ENCODE peak calls at places on chromosomes 4 and X, in seven cellular contexts. A, T, E, I, O, F and X are unnamed samples.
A peak's percentile ranks its signal among the peaks of the same experiment; 100 is the strongest.

GRCh38 chrX:154320406-154320805 is 24.8 kb downstream of the TKTL1 start:
- DNase-seq in T (no peak), F (no peak), A (no peak), O (no peak), E (no peak), I (no peak), X (no peak)

GRCh38 chrX:40922307-40922706 is 162.9 kb upstream of the USP9X start:
- DNase-seq in O (no peak), E (no peak), T (no peak), F (no peak), I (no peak), A (no peak), X (no peak)

GRCh38 chr4:40180356-40180755 is 16.5 kb upstream of the RHOH start:
- DNase-seq in A (no peak), I (no peak), F (no peak), T (no peak), E (no peak), O (no peak), X (no peak)

GRCh38 chrX:43899878-43900815 is 17.9 kb upstream of the MAOB start:
- DNase-seq in F (no peak), O (no peak), I (no peak), E (no peak), T (no peak), A (no peak), X (no peak)

GRCh38 chrX:65587616-65588526 is 53.3 kb upstream of the LAS1L start:
- DNase-seq in E (peak; percentile 78), T (peak; percentile 86), F (peak; percentile 86), A (peak; percentile 82), I (peak; percentile 72), O (no peak), X (peak; percentile 80)

GRCh38 chr4:42673084-42673429 is 16.2 kb upstream of the ATP8A1 start:
- DNase-seq in I (no peak), F (peak; percentile 80), E (peak; percentile 26), A (no peak), O (peak; percentile 44), T (no peak), X (peak; percentile 28)

GRCh38 chr4:165715211-165715610 is 157.8 kb upstream of the TLL1 start:
- DNase-seq in T (no peak), E (no peak), F (no peak), A (no peak), I (no peak), O (no peak), X (no peak)

GRCh38 chrX:22366166-22366702 is 93.5 kb downstream of the CBLL2 start:
- DNase-seq in T (no peak), E (no peak), A (no peak), F (no peak), I (no peak), O (no peak), X (no peak)

GRCh38 chr4:123102897-123103489 is 180.6 kb upstream of the NUDT6 start:
- DNase-seq in T (no peak), F (no peak), I (no peak), E (no peak), O (no peak), A (no peak), X (no peak)

GRCh38 chr4:38583102-38583501 is 80.9 kb upstream of the KLF3 start:
- DNase-seq in F (no peak), T (no peak), A (no peak), I (no peak), E (no peak), O (no peak), X (no peak)

GRCh38 chrX:115689931-115690330 is 129.0 kb downstream of the PLS3 start:
- DNase-seq in I (no peak), A (no peak), F (no peak), T (no peak), E (no peak), O (no peak), X (no peak)

GRCh38 chr4:75841641-75842520 is 60.4 kb downstream of the PPEF2 start:
- DNase-seq in F (no peak), I (no peak), E (no peak), T (no peak), A (no peak), O (no peak), X (no peak)

GRCh38 chrX:63128509-63128908 is 222.6 kb downstream of the SPIN4 start:
- DNase-seq in F (no peak), A (no peak), O (no peak), T (no peak), E (no peak), I (no peak), X (no peak)

GRCh38 chrX:68432648-68433047 is 647 bp downstream of the OPHN1 start:
- DNase-seq in A (no peak), I (no peak), T (no peak), F (no peak), O (no peak), E (no peak), X (no peak)

GRCh38 chr4:74190332-74190731 is 32.4 kb downstream of the MTHFD2L start:
- DNase-seq in O (no peak), T (no peak), F (no peak), I (no peak), E (no peak), A (no peak), X (no peak)

GRCh38 chrX:13983734-13984133 is 46.0 kb downstream of the GEMIN8 start:
- DNase-seq in T (no peak), I (no peak), E (no peak), A (no peak), F (no peak), O (no peak), X (no peak)

GRCh38 chr4:74037076-74037475 is 1.4 kb downstream of the CXCL3 start:
- DNase-seq in F (no peak), E (no peak), A (no peak), O (no peak), I (no peak), T (no peak), X (no peak)

GRCh38 chr4:38154251-38154650 is 194.1 kb downstream of the PTTG2 start:
- DNase-seq in O (no peak), A (no peak), F (peak; percentile 49), I (no peak), E (no peak), T (peak; percentile 21), X (no peak)

GRCh38 chr4:139651282-139652194 is 14.1 kb upstream of the MGST2 start:
- DNase-seq in E (peak; percentile 76), T (peak; percentile 78), A (peak; percentile 93), O (peak; percentile 62), I (peak; percentile 60), F (peak; percentile 90), X (peak; percentile 80)

GRCh38 chr4:94934201-94934600 is 176.4 kb downstream of the BMPR1B start:
- DNase-seq in O (no peak), E (no peak), A (no peak), F (no peak), I (no peak), T (no peak), X (no peak)

GRCh38 chr4:94974773-94975172 is 217.0 kb downstream of the BMPR1B start:
- DNase-seq in A (no peak), O (no peak), T (no peak), I (no peak), F (no peak), E (no peak), X (no peak)

GRCh38 chrX:47202877-47203276 is 9.2 kb downstream of the UBA1 start:
- DNase-seq in O (no peak), E (no peak), T (no peak), I (no peak), A (no peak), F (no peak), X (no peak)

GRCh38 chrX:47200385-47201150 is 6.9 kb downstream of the UBA1 start:
- DNase-seq in E (no peak), I (no peak), T (peak; percentile 55), O (no peak), A (no peak), F (no peak), X (peak; percentile 22)

GRCh38 chrX:47201545-47201944 is 7.9 kb downstream of the UBA1 start:
- DNase-seq in A (no peak), T (no peak), I (no peak), E (no peak), O (no peak), F (no peak), X (no peak)

GRCh38 chrX:47204970-47205369 is 11.3 kb downstream of the UBA1 start:
- DNase-seq in A (no peak), I (no peak), O (no peak), E (no peak), T (no peak), F (no peak), X (no peak)

DNA sequence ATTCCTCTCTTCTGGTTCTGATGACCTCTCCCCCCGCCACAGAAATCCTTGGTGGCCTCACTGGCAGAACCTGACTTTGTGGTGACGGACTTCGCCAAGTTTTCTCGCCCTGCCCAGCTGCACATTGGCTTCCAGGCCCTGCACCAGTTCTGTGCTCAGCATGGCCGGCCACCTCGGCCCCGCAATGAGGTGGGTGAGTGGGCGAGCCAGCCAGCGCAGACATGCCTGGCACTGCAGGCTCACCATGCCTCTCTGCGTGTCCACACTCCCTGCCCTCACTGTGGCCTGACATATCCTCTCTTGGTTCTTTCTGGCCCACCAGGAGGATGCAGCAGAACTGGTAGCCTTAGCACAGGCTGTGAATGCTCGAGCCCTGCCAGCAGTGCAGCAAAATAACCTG is 8.7 kb downstream of the UBA1 start:
- DNase-seq in O (no peak), I (no peak), A (no peak), E (no peak), T (no peak), F (no peak), X (no peak)
- H3K36me3 ChIP-seq in O (peaks cover 41% of the 10 kb centered on the region), I (peaks cover 11% of the 10 kb centered on the region), A (peaks cover 85% of the 10 kb centered on the region), E (peaks cover 4% of the 10 kb centered on the region), T (peaks cover 4% of the 10 kb centered on the region), F (peaks cover 95% of the 10 kb centered on the region), X (peaks cover 80% of the 10 kb centered on the region)

GRCh38 chrX:87338510-87338909 is 179.1 kb upstream of the KLHL4 start:
- DNase-seq in I (no peak), O (no peak), E (no peak), A (no peak), F (no peak), T (no peak), X (no peak)
- TF ChIP-seq CTCF in I (peak; percentile 28), O (no peak), E (peak; percentile 52), A (no peak), F (peak; percentile 34), T (no peak), X (peak; percentile 48)

DNA sequence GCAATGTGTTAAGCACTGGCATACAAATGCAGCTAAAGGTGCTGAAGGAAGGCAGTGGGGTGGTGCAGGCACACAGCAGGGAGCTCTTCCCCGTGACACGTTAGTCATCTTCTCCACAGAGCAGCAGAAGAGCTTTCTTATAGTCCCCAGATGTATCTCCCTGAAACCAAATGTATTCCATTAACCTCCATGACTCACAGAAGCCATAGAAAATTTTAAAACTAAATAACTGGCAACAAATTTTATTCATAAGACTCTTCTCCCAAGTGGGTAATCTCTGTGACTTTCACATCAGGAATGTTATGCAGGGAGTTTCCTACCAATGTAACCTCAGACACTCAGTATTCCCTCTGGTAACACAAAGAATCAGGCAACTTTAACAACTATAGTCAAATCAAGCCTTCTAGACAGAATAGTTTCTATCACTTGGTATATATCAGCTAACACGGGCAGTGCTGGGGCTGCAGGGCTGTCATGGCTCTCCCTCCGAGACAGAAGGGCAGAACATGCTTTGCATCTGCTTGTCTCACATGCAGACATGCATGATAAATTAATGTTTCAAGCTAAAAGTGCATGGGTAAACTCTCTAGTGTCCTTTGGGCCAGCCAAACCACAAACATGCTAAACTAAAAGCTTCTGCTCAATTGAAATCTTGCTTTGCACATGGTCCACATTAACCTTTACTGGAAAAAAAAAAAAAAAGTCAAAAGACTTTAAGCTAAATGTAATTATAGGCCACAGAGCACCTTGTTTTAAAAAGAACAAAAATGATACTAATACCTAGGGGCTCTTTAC is 28.2 kb downstream of the ANXA5 start:
- DNase-seq in A (no peak), E (no peak), I (no peak), O (no peak), T (no peak), F (no peak), X (no peak)
- H3K27ac ChIP-seq in A (peak overlapping the region; percentile 40), E (no peak overlapping the region), I (peak overlapping the region; percentile 41), O (no peak overlapping the region), T (no peak overlapping the region), F (no peak overlapping the region), X (no peak overlapping the region)

GRCh38 chrX:310621-311155 is 7.9 kb downstream of the GTPBP6 start:
- DNase-seq in E (no peak), F (no peak), I (no peak), T (no peak), A (peak; percentile 77), O (no peak), X (no peak)
- H3K36me3 ChIP-seq in E (peaks cover 34% of the 10 kb centered on the region), F (peaks cover 84% of the 10 kb centered on the region), I (peaks cover 5% of the 10 kb centered on the region), T (peaks cover 44% of the 10 kb centered on the region), A (peaks cover 85% of the 10 kb centered on the region), O (peaks cover 47% of the 10 kb centered on the region), X (peaks cover 85% of the 10 kb centered on the region)